ENCODE peak calls at places on chromosomes 2 and 18, in six cellular contexts. M is psoas muscle; X is tibial nerve; G is kidney epithelial cell; H is GM23248; Y is CD4-positive, alpha-beta memory T cell. R is an unnamed sample.

GRCh38 chr2:16652296-16653082 is 13.1 kb downstream of the CYRIA start:
- DNase-seq in M (no peak), X (no peak), G (no peak), H (no peak), Y (no peak), R (no peak)

GRCh38 chr2:43521568-43521967 is 74.3 kb downstream of the THADA start:
- DNase-seq in M (no peak), X (no peak), G (no peak), H (no peak), Y (no peak), R (no peak)

GRCh38 chr2:224951723-224952481 is 90.4 kb downstream of the DOCK10 start:
- DNase-seq in M (no peak), X (no peak), G (no peak), H (peak; percentile 21), Y (no peak), R (no peak)

GRCh38 chr18:23614413-23614812 is 28.1 kb upstream of the NPC1 start:
- DNase-seq in M (no peak), X (no peak), G (no peak), H (no peak), Y (no peak), R (no peak)

GRCh38 chr2:121479882-121480522 is 50.7 kb upstream of the RNU4ATAC start:
- DNase-seq in M (no peak), X (no peak), G (no peak), H (peak; percentile 57), Y (no peak), R (no peak)

GRCh38 chr2:227472265-227473018 is 486 bp downstream of the AGFG1 start:
- DNase-seq in M (peak; percentile 71), X (no peak), G (no peak), H (peak; percentile 63), Y (peak; percentile 26), R (no peak)

GRCh38 chr2:173571021-173571821 is 216.5 kb downstream of the CDCA7 start:
- DNase-seq in M (no peak), X (no peak), G (no peak), H (peak; percentile 50), Y (no peak), R (no peak)

GRCh38 chr18:48801728-48802542 is 148.8 kb downstream of the SMAD7 start:
- DNase-seq in M (peak; percentile 30), X (no peak), G (no peak), H (no peak), Y (no peak), R (no peak)

GRCh38 chr2:24855703-24856102 is 62.5 kb downstream of the CENPO start:
- DNase-seq in M (peak; percentile 82), X (no peak), G (no peak), H (peak; percentile 76), Y (no peak), R (peak; percentile 3)

GRCh38 chr18:78731423-78732032 is 248.1 kb upstream of the SALL3 start:
- DNase-seq in M (no peak), X (no peak), G (no peak), H (no peak), Y (no peak), R (no peak)

GRCh38 chr2:18454692-18455255 is 105.7 kb downstream of the RDH14 start:
- DNase-seq in M (no peak), X (no peak), G (no peak), H (peak; percentile 75), Y (no peak), R (no peak)

GRCh38 chr2:208254118-208254870 is 577 bp downstream of the IDH1 start:
- DNase-seq in M (peak; percentile 89), X (peak; percentile 56), G (no peak), H (peak; percentile 93), Y (peak; percentile 73), R (no peak)

GRCh38 chr2:174771631-174772491 is 7.6 kb upstream of the CHRNA1 start:
- DNase-seq in M (peak; percentile 81), X (peak; percentile 62), G (no peak), H (peak; percentile 95), Y (no peak), R (no peak)

GRCh38 chr2:10032746-10033105 is 10.6 kb upstream of the KLF11 start:
- DNase-seq in M (peak; percentile 33), X (no peak), G (no peak), H (no peak), Y (no peak), R (no peak)

GRCh38 chr2:190996338-190996946 is 17.5 kb downstream of the STAT1 start:
- DNase-seq in M (no peak), X (no peak), G (no peak), H (peak; percentile 59), Y (peak; percentile 36), R (no peak)

GRCh38 chr2:179981085-179981484 is 26.0 kb downstream of the CWC22 start:
- DNase-seq in M (no peak), X (no peak), G (no peak), H (peak; percentile 71), Y (no peak), R (peak; percentile 64)

GRCh38 chr18:23183356-23184150 is 48.3 kb downstream of the CABLES1 start:
- DNase-seq in M (no peak), X (no peak), G (no peak), H (peak; percentile 91), Y (no peak), R (no peak)

GRCh38 chr2:115129502-115129901 is 687.1 kb downstream of the DPP10 start:
- DNase-seq in M (no peak), X (no peak), G (no peak), H (no peak), Y (no peak), R (no peak)

GRCh38 chr2:85215074-85216050 is 82.2 kb downstream of the TCF7L1 start:
- DNase-seq in M (peak; percentile 58), X (no peak), G (peak; percentile 21), H (peak; percentile 88), Y (no peak), R (peak; percentile 56)

GRCh38 chr2:25310965-25311865 is 30.5 kb downstream of the DNMT3A start:
- DNase-seq in M (no peak), X (no peak), G (no peak), H (no peak), Y (no peak), R (no peak)

GRCh38 chr2:24613154-24613814 is 122.2 kb downstream of the NCOA1 start:
- DNase-seq in M (peak; percentile 49), X (no peak), G (no peak), H (peak; percentile 77), Y (peak; percentile 17), R (no peak)

GRCh38 chr2:37201766-37202165 is 5.5 kb downstream of the CEBPZOS start:
- DNase-seq in M (no peak), X (no peak), G (no peak), H (no peak), Y (no peak), R (no peak)

GRCh38 chr2:159460227-159460626 is 156.1 kb downstream of the BAZ2B start:
- DNase-seq in M (no peak), X (no peak), G (no peak), H (no peak), Y (no peak), R (no peak)

GRCh38 chr2:36330456-36331395 is 24.9 kb upstream of the CRIM1 start:
- DNase-seq in M (no peak), X (no peak), G (no peak), H (peak; percentile 24), Y (no peak), R (no peak)

GRCh38 chr2:96832751-96833507 is 10.9 kb downstream of the ANKRD23 start:
- DNase-seq in M (peak; percentile 91), X (no peak), G (no peak), H (no peak), Y (no peak), R (no peak)

GRCh38 chr18:59699061-59699460 is 1.8 kb upstream of the CCBE1 start:
- DNase-seq in M (no peak), X (no peak), G (no peak), H (no peak), Y (no peak), R (no peak)

GRCh38 chr18:59694824-59695223 is 2.4 kb downstream of the CCBE1 start:
- DNase-seq in M (no peak), X (no peak), G (no peak), H (no peak), Y (no peak), R (no peak)

GRCh38 chr18:59697236-59697932 is at the start of gene CCBE1:
- DNase-seq in M (peak; percentile 80), X (peak; percentile 28), G (no peak), H (peak; percentile 85), Y (no peak), R (no peak)

GRCh38 chr18:59695551-59695950 is 1.7 kb downstream of the CCBE1 start:
- DNase-seq in M (no peak), X (no peak), G (no peak), H (no peak), Y (no peak), R (no peak)

GRCh38 chr18:59696311-59697235 is 650 bp downstream of the CCBE1 start:
- DNase-seq in M (peak; percentile 53), X (no peak), G (no peak), H (peak; percentile 69), Y (no peak), R (no peak)
- H3K4me3 ChIP-seq in M (peak overlapping the region; percentile 49), X (peak overlapping the region; percentile 26), G (peak overlapping the region; percentile 60), H (peak overlapping the region; percentile 94), Y (no peak overlapping the region), R (peak overlapping the region; percentile 59)

DNA sequence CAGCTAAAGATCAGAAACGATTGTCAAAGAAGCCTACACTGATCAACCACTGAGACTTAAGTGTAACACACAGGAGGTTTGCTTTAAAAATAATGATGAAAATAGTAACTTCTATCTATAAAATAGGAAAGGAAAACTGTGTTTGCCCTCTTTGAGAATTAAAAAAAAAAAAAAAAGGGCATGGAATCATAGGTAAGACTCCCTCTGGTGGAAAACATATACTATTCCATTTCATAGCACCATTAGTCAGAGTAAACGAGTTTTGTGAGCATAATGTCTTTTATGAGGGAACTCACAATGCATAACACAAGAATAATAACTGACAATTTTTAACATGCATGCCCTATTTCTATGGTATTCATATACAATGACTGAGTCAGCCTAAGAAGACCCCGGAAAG is 36.3 kb downstream of the SLC35F5 start:
- DNase-seq in M (no peak), X (no peak), G (no peak), H (peak; percentile 71), Y (no peak), R (no peak)
- H3K4me3 ChIP-seq in M (no peak overlapping the region), X (no peak overlapping the region), G (no peak overlapping the region), H (no peak overlapping the region), Y (no peak overlapping the region), R (no peak overlapping the region)

DNA sequence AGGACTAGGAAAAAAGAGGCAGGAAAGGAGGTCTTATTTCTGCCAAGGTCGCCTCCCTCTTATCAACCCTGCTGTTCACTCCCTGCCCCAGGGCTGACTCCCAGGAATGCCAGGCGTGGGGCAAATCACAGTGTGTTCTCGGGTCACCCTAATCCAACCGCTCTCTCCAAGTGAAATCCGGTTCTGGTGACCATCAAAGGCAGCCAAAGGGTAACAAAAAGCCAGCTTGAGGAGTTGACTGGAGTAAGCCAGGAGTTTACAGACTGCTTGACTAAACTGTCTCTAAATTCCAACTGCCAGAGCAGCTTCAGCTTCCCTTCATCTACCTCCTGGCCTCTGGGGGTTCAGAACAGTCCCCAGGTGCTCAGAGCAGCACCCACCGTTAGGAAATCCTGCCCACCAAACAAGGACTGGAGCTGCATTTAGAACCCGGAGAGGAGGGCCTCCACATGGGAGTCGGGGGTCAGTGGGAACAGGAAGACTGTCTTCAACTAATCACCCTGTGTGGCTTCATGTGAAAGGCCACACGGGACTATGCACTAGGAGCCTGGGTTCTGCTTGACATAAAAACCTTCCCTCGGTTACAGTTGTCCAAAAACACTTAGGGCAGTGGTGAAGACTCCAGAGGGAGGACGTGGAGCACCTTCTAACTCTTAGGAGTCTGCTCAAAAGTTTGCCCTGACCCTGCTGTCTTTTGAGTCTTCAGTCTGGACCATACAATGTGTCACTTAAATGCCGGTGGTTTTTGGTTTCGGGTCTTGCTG is 24.2 kb upstream of the MCFD2 start:
- DNase-seq in M (no peak), X (no peak), G (no peak), H (peak; percentile 21), Y (no peak), R (peak; percentile 54)
- H3K4me3 ChIP-seq in M (peak overlapping the region; percentile 86), X (peak overlapping the region; percentile 52), G (no peak overlapping the region), H (peak overlapping the region; percentile 79), Y (no peak overlapping the region), R (no peak overlapping the region)

GRCh38 chr2:157257312-157258252 is at the start of gene GALNT5:
- DNase-seq in M (no peak), X (no peak), G (no peak), H (peak; percentile 86), Y (no peak), R (no peak)
- H3K4me3 ChIP-seq in M (peak within 1 kb of the TSS; percentile 1), X (peak within 1 kb of the TSS; percentile 9), G (peak within 1 kb of the TSS; percentile 40), H (peak within 1 kb of the TSS; percentile 95), Y (no peak within 1 kb of the TSS), R (peak within 1 kb of the TSS; percentile 41)

R was measured in retinal pigment epithelial cell.